ENCODE peak calls at places on chromosomes 3 and 15, in eight cellular contexts. A is fibroblast of lung; T is EH; R is GM19239; E is AG10803; I is activated naive CD4-positive, alpha-beta T cell; W is left kidney; M is right atrium auricular region. J is an unnamed sample.
A peak's percentile ranks its signal among the peaks of the same experiment; 100 is the strongest.

GRCh38 chr15:51830279-51830806 is 890 bp downstream of the TMOD3 start:
- DNase-seq in A (peak; percentile 30), T (peak; percentile 67), R (no peak), E (peak; percentile 42), I (no peak), W (peak; percentile 84), M (peak; percentile 62), J (peak; percentile 33)

GRCh38 chr15:60964527-60964926 is 264.6 kb downstream of the RORA start:
- DNase-seq in A (no peak), T (no peak), R (no peak), E (peak; percentile 34), I (no peak), W (no peak), M (no peak), J (no peak)

GRCh38 chr15:89087066-89087829 is 1.0 kb upstream of the ABHD2 start:
- DNase-seq in A (no peak), T (no peak), R (no peak), E (no peak), I (no peak), W (peak; percentile 90), M (no peak), J (no peak)

GRCh38 chr3:15665510-15666150 is 64.1 kb downstream of the BTD start:
- DNase-seq in A (no peak), T (peak; percentile 14), R (no peak), E (no peak), I (no peak), W (no peak), M (no peak), J (no peak)

GRCh38 chr3:125207949-125208568 is 4.5 kb downstream of the SLC12A8 start:
- DNase-seq in A (no peak), T (no peak), R (no peak), E (no peak), I (no peak), W (no peak), M (no peak), J (peak; percentile 3)

GRCh38 chr3:535566-536416 is 339.2 kb downstream of the CHL1 start:
- DNase-seq in A (peak; percentile 10), T (no peak), R (no peak), E (peak; percentile 40), I (no peak), W (peak; percentile 77), M (no peak), J (no peak)

GRCh38 chr3:159082514-159082913 is 280.7 kb downstream of the MFSD1 start:
- DNase-seq in A (peak; percentile 88), T (peak; percentile 90), R (no peak), E (peak; percentile 66), I (no peak), W (no peak), M (no peak), J (no peak)

GRCh38 chr15:89127054-89127702 is 38.9 kb downstream of the ABHD2 start:
- DNase-seq in A (no peak), T (no peak), R (no peak), E (no peak), I (no peak), W (no peak), M (no peak), J (no peak)

GRCh38 chr3:16704938-16705337 is 99.7 kb upstream of the DAZL start:
- DNase-seq in A (no peak), T (no peak), R (no peak), E (no peak), I (no peak), W (no peak), M (no peak), J (no peak)

J was measured in GM20000.